ENCODE peak calls at places on chromosomes 4 and X, in eight cellular contexts. R is endothelial cell; Y is central memory CD8-positive, alpha-beta T cell; E is Caki2; G is activated CD8-positive, alpha-beta T cell treated with anti-CD3 and anti-CD28 coated beads, Interleukin-2, amount 10 ng/mL, durations not matched to agents 7 days and 5 days; D is GM04503; T is amniotic epithelial cell; X is RWPE1. B is an unnamed sample.

GRCh38 chr4:148376151-148376550 is 66.1 kb downstream of the NR3C2 start:
- DNase-seq in R (no peak), Y (no peak), E (peak), G (no peak), D (no peak), T (peak), X (peak), B (peak)

GRCh38 chr4:40800064-40800463 is 50.3 kb downstream of the NSUN7 start:
- DNase-seq in R (no peak), Y (no peak), E (no peak), G (no peak), D (no peak), T (no peak), X (no peak), B (no peak)

GRCh38 chr4:184768296-184768695 is 34.4 kb upstream of the CENPU start:
- DNase-seq in R (no peak), Y (no peak), E (no peak), G (no peak), D (no peak), T (peak), X (no peak), B (no peak)

GRCh38 chrX:20361890-20362262 is 95.2 kb upstream of the RPS6KA3 start:
- DNase-seq in R (no peak), Y (no peak), E (peak), G (no peak), D (peak), T (peak), X (peak), B (no peak)

GRCh38 chrX:136028383-136028984 is 43.2 kb downstream of the SLC9A6 start:
- DNase-seq in R (no peak), Y (no peak), E (peak), G (no peak), D (peak), T (peak), X (peak), B (peak)

GRCh38 chr4:72119946-72120345 is 88.1 kb downstream of the NPFFR2 start:
- DNase-seq in R (no peak), Y (no peak), E (no peak), G (no peak), D (no peak), T (peak), X (no peak), B (no peak)

GRCh38 chr4:172352351-172352750 is 539.1 kb downstream of the GALNTL6 start:
- DNase-seq in R (no peak), Y (no peak), E (no peak), G (no peak), D (no peak), T (no peak), X (no peak), B (no peak)

GRCh38 chr4:119521306-119521705 is 107.3 kb downstream of the PDE5A start:
- DNase-seq in R (no peak), Y (no peak), E (no peak), G (no peak), D (no peak), T (no peak), X (no peak), B (no peak)

GRCh38 chrX:56763556-56764152 is 34.6 kb downstream of the NBDY start:
- DNase-seq in R (no peak), Y (no peak), E (no peak), G (no peak), D (no peak), T (no peak), X (no peak), B (peak)

GRCh38 chrX:101482296-101482695 is 3.0 kb upstream of the ARMCX4 start:
- DNase-seq in R (no peak), Y (no peak), E (no peak), G (no peak), D (no peak), T (peak), X (no peak), B (no peak)

GRCh38 chrX:41317487-41318208 is 16.3 kb upstream of the DDX3X start:
- DNase-seq in R (no peak), Y (no peak), E (no peak), G (no peak), D (no peak), T (peak), X (no peak), B (no peak)

GRCh38 chrX:97074400-97074799 is 190.7 kb downstream of the RPA4 start:
- DNase-seq in R (no peak), Y (no peak), E (no peak), G (no peak), D (no peak), T (no peak), X (no peak), B (no peak)

GRCh38 chr4:16225996-16226815 is at the start of gene TAPT1:
- DNase-seq in R (peak), Y (peak), E (peak), G (peak), D (no peak), T (peak), X (peak), B (peak)

GRCh38 chrX:15509845-15510244 is 9.2 kb downstream of the BMX start:
- DNase-seq in R (no peak), Y (no peak), E (no peak), G (no peak), D (no peak), T (no peak), X (no peak), B (no peak)

GRCh38 chr4:14841801-14842748 is 160.2 kb upstream of the CPEB2 start:
- DNase-seq in R (no peak), Y (no peak), E (peak), G (no peak), D (no peak), T (no peak), X (peak), B (no peak)

GRCh38 chr4:104642521-104642920 is 147.8 kb upstream of the CXXC4 start:
- DNase-seq in R (no peak), Y (no peak), E (no peak), G (no peak), D (no peak), T (no peak), X (no peak), B (no peak)

GRCh38 chrX:113741744-113742143 is 842.1 kb upstream of the HTR2C start:
- DNase-seq in R (peak), Y (no peak), E (peak), G (no peak), D (peak), T (peak), X (peak), B (peak)

GRCh38 chr4:109945056-109945455 is 32.4 kb downstream of the EGF start:
- DNase-seq in R (no peak), Y (no peak), E (no peak), G (no peak), D (no peak), T (peak), X (peak), B (no peak)

GRCh38 chrX:49919617-49920016 is 2.8 kb upstream of the CLCN5 start:
- DNase-seq in R (peak), Y (no peak), E (peak), G (peak), D (no peak), T (peak), X (no peak), B (peak)

GRCh38 chr4:149885896-149886295 is 70.3 kb upstream of the IQCM start:
- DNase-seq in R (no peak), Y (no peak), E (no peak), G (no peak), D (peak), T (peak), X (peak), B (no peak)

GRCh38 chr4:53702334-53703266 is 111.3 kb upstream of the LNX1 start:
- DNase-seq in R (no peak), Y (no peak), E (peak), G (peak), D (no peak), T (peak), X (peak), B (peak)

GRCh38 chr4:185016101-185016940 is 2.0 kb upstream of the HELT start:
- DNase-seq in R (no peak), Y (no peak), E (no peak), G (no peak), D (no peak), T (no peak), X (no peak), B (no peak)

GRCh38 chr4:24226667-24227066 is 336.8 kb upstream of the PPARGC1A start:
- DNase-seq in R (no peak), Y (no peak), E (no peak), G (no peak), D (no peak), T (no peak), X (no peak), B (no peak)

GRCh38 chr4:5568931-5569330 is 139.4 kb downstream of the EVC2 start:
- DNase-seq in R (no peak), Y (no peak), E (no peak), G (no peak), D (no peak), T (no peak), X (no peak), B (no peak)

GRCh38 chrX:38172596-38172995 is 48.1 kb downstream of the SRPX start:
- DNase-seq in R (no peak), Y (no peak), E (no peak), G (no peak), D (no peak), T (no peak), X (no peak), B (no peak)

GRCh38 chrX:26411045-26411444 is 195.1 kb downstream of the MAGEB5 start:
- DNase-seq in R (no peak), Y (no peak), E (no peak), G (no peak), D (no peak), T (peak), X (no peak), B (no peak)

GRCh38 chr4:112381996-112382692 is 85.0 kb downstream of the ALPK1 start:
- DNase-seq in R (no peak), Y (no peak), E (peak), G (no peak), D (no peak), T (no peak), X (no peak), B (no peak)

GRCh38 chr4:158856852-158857251 is 88.0 kb downstream of the FNIP2 start:
- DNase-seq in R (no peak), Y (no peak), E (peak), G (no peak), D (no peak), T (peak), X (peak), B (peak)

B was measured in cerebellar cortex.